ENCODE peak calls at places on chromosomes 5 and 9, in seven cellular contexts. One of them, this sample, is unnamed.
A peak's percentile ranks its signal among the peaks of the same experiment; 100 is the strongest.

GRCh38 chr9:89949116-89949515 is 344.3 kb downstream of the GADD45G start:
- DNase-seq in hepatocyte: no peak
- DNase-seq in astrocyte: no peak
- DNase-seq in MCF 10A: no peak
- DNase-seq in fibroblast of the aortic adventitia: no peak
- DNase-seq in neural crest cell: no peak
- DNase-seq in fibroblast of pulmonary artery: no peak
- DNase-seq in this sample: no peak

GRCh38 chr5:132561601-132562000 is 4.8 kb downstream of the RAD50 start:
- DNase-seq in hepatocyte: no peak
- DNase-seq in astrocyte: peak; percentile 9
- DNase-seq in MCF 10A: no peak
- DNase-seq in fibroblast of the aortic adventitia: no peak
- DNase-seq in neural crest cell: no peak
- DNase-seq in fibroblast of pulmonary artery: no peak
- DNase-seq in this sample: no peak

GRCh38 chr9:24464321-24464951 is 81.3 kb downstream of the IZUMO3 start:
- DNase-seq in hepatocyte: no peak
- DNase-seq in astrocyte: peak; percentile 59
- DNase-seq in MCF 10A: peak; percentile 63
- DNase-seq in fibroblast of the aortic adventitia: peak; percentile 55
- DNase-seq in neural crest cell: no peak
- DNase-seq in fibroblast of pulmonary artery: peak; percentile 69
- DNase-seq in this sample: no peak

GRCh38 chr5:79416499-79416898 is 97.4 kb downstream of the HOMER1 start:
- DNase-seq in hepatocyte: no peak
- DNase-seq in astrocyte: no peak
- DNase-seq in MCF 10A: no peak
- DNase-seq in fibroblast of the aortic adventitia: peak; percentile 10
- DNase-seq in neural crest cell: no peak
- DNase-seq in fibroblast of pulmonary artery: no peak
- DNase-seq in this sample: no peak

GRCh38 chr9:69104830-69105527 is 69.1 kb upstream of the TJP2 start:
- DNase-seq in hepatocyte: peak; percentile 88
- DNase-seq in astrocyte: no peak
- DNase-seq in MCF 10A: peak; percentile 73
- DNase-seq in fibroblast of the aortic adventitia: no peak
- DNase-seq in neural crest cell: no peak
- DNase-seq in fibroblast of pulmonary artery: no peak
- DNase-seq in this sample: no peak

GRCh38 chr9:80467632-80468031 is 895.9 kb downstream of the TLE4 start:
- DNase-seq in hepatocyte: no peak
- DNase-seq in astrocyte: peak; percentile 24
- DNase-seq in MCF 10A: peak; percentile 47
- DNase-seq in fibroblast of the aortic adventitia: peak; percentile 0
- DNase-seq in neural crest cell: no peak
- DNase-seq in fibroblast of pulmonary artery: peak; percentile 4
- DNase-seq in this sample: no peak

GRCh38 chr9:38068866-38069628 is at the start of gene SHB:
- DNase-seq in hepatocyte: peak; percentile 91
- DNase-seq in astrocyte: no peak
- DNase-seq in MCF 10A: peak; percentile 53
- DNase-seq in fibroblast of the aortic adventitia: peak; percentile 43
- DNase-seq in neural crest cell: peak; percentile 62
- DNase-seq in fibroblast of pulmonary artery: peak; percentile 53
- DNase-seq in this sample: no peak

GRCh38 chr9:84061613-84062205 is 81.1 kb downstream of the RMI1 start:
- DNase-seq in hepatocyte: no peak
- DNase-seq in astrocyte: no peak
- DNase-seq in MCF 10A: no peak
- DNase-seq in fibroblast of the aortic adventitia: no peak
- DNase-seq in neural crest cell: no peak
- DNase-seq in fibroblast of pulmonary artery: no peak
- DNase-seq in this sample: no peak

GRCh38 chr5:72000707-72001106 is 106.6 kb upstream of the MAP1B start:
- DNase-seq in hepatocyte: no peak
- DNase-seq in astrocyte: no peak
- DNase-seq in MCF 10A: no peak
- DNase-seq in fibroblast of the aortic adventitia: no peak
- DNase-seq in neural crest cell: no peak
- DNase-seq in fibroblast of pulmonary artery: no peak
- DNase-seq in this sample: no peak

GRCh38 chr9:34518110-34518616 is 4.6 kb downstream of the ENHO start:
- DNase-seq in hepatocyte: no peak
- DNase-seq in astrocyte: no peak
- DNase-seq in MCF 10A: no peak
- DNase-seq in fibroblast of the aortic adventitia: no peak
- DNase-seq in neural crest cell: no peak
- DNase-seq in fibroblast of pulmonary artery: no peak
- DNase-seq in this sample: peak; percentile 73

GRCh38 chr9:34518896-34519295 is 3.9 kb downstream of the ENHO start:
- DNase-seq in hepatocyte: no peak
- DNase-seq in astrocyte: no peak
- DNase-seq in MCF 10A: no peak
- DNase-seq in fibroblast of the aortic adventitia: no peak
- DNase-seq in neural crest cell: no peak
- DNase-seq in fibroblast of pulmonary artery: no peak
- DNase-seq in this sample: peak; percentile 21

GRCh38 chr9:34520505-34521385 is 2.0 kb downstream of the ENHO start:
- DNase-seq in hepatocyte: no peak
- DNase-seq in astrocyte: no peak
- DNase-seq in MCF 10A: no peak
- DNase-seq in fibroblast of the aortic adventitia: no peak
- DNase-seq in neural crest cell: no peak
- DNase-seq in fibroblast of pulmonary artery: no peak
- DNase-seq in this sample: peak; percentile 37

GRCh38 chr9:34520096-34520495 is 2.7 kb downstream of the ENHO start:
- DNase-seq in hepatocyte: no peak
- DNase-seq in astrocyte: no peak
- DNase-seq in MCF 10A: no peak
- DNase-seq in fibroblast of the aortic adventitia: no peak
- DNase-seq in neural crest cell: no peak
- DNase-seq in fibroblast of pulmonary artery: no peak
- DNase-seq in this sample: peak; percentile 42

GRCh38 chr9:34519321-34520020 is 3.3 kb downstream of the ENHO start:
- DNase-seq in hepatocyte: no peak
- DNase-seq in astrocyte: no peak
- DNase-seq in MCF 10A: no peak
- DNase-seq in fibroblast of the aortic adventitia: no peak
- DNase-seq in neural crest cell: no peak
- DNase-seq in fibroblast of pulmonary artery: no peak
- DNase-seq in this sample: peak; percentile 54
- TF ChIP-seq CTCF in hepatocyte: no peak
- TF ChIP-seq CTCF in astrocyte: no peak
- TF ChIP-seq CTCF in MCF 10A: no peak
- TF ChIP-seq CTCF in fibroblast of the aortic adventitia: no peak
- TF ChIP-seq CTCF in neural crest cell: no peak
- TF ChIP-seq CTCF in fibroblast of pulmonary artery: no peak
- TF ChIP-seq CTCF in this sample: no peak

GRCh38 chr9:115103746-115104477 is 14.0 kb downstream of the TNC start:
- DNase-seq in hepatocyte: no peak
- DNase-seq in astrocyte: peak; percentile 66
- DNase-seq in MCF 10A: no peak
- DNase-seq in fibroblast of the aortic adventitia: no peak
- DNase-seq in neural crest cell: no peak
- DNase-seq in fibroblast of pulmonary artery: no peak
- DNase-seq in this sample: no peak

GRCh38 chr9:115099891-115100290 is 18.1 kb downstream of the TNC start:
- DNase-seq in hepatocyte: no peak
- DNase-seq in astrocyte: no peak
- DNase-seq in MCF 10A: no peak
- DNase-seq in fibroblast of the aortic adventitia: no peak
- DNase-seq in neural crest cell: no peak
- DNase-seq in fibroblast of pulmonary artery: no peak
- DNase-seq in this sample: no peak

GRCh38 chr9:115093550-115093949 is 24.4 kb downstream of the TNC start:
- DNase-seq in hepatocyte: no peak
- DNase-seq in astrocyte: no peak
- DNase-seq in MCF 10A: no peak
- DNase-seq in fibroblast of the aortic adventitia: no peak
- DNase-seq in neural crest cell: no peak
- DNase-seq in fibroblast of pulmonary artery: no peak
- DNase-seq in this sample: no peak

DNA sequence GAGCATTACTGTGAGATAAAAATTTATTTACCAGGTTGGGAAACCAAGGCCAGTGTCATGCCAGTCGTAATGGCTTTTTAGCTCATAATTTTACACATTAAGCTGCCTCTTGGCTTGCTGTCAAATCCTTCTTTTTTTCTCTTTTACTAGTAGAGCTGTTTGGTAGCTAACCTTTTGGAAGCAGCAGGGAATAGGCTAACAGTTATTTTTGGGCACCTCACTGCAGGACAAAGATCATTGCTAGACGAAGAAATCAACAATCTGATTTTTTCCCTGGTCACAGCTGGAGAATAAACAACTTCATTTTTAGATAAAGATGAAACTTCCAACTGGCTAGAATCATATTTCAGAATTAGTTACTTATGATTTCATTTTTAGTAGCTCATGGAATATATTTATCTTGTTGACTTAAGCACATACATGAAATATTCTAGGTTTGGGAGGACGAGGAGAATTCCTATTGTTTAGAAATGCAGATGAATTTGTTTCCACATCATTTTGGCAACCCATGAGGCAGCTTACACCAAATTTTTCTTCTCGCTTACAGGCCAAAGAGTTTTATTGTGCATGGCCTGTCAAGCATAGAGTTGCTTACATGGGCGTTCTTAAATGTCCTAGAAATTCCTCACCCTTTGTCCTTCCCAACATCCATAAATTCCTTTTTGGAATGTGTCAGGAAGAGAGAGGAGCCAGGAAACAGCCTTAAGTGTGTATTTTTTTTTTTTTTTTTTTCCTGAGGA is 19.6 kb downstream of the TNC start:
- DNase-seq in hepatocyte: no peak
- DNase-seq in astrocyte: peak; percentile 64
- DNase-seq in MCF 10A: no peak
- DNase-seq in fibroblast of the aortic adventitia: peak; percentile 83
- DNase-seq in neural crest cell: no peak
- DNase-seq in fibroblast of pulmonary artery: no peak
- DNase-seq in this sample: no peak
- TF ChIP-seq CTCF in hepatocyte: no peak
- TF ChIP-seq CTCF in astrocyte: no peak
- TF ChIP-seq CTCF in MCF 10A: no peak
- TF ChIP-seq CTCF in fibroblast of the aortic adventitia: no peak
- TF ChIP-seq CTCF in neural crest cell: no peak
- TF ChIP-seq CTCF in fibroblast of pulmonary artery: no peak
- TF ChIP-seq CTCF in this sample: no peak

DNA sequence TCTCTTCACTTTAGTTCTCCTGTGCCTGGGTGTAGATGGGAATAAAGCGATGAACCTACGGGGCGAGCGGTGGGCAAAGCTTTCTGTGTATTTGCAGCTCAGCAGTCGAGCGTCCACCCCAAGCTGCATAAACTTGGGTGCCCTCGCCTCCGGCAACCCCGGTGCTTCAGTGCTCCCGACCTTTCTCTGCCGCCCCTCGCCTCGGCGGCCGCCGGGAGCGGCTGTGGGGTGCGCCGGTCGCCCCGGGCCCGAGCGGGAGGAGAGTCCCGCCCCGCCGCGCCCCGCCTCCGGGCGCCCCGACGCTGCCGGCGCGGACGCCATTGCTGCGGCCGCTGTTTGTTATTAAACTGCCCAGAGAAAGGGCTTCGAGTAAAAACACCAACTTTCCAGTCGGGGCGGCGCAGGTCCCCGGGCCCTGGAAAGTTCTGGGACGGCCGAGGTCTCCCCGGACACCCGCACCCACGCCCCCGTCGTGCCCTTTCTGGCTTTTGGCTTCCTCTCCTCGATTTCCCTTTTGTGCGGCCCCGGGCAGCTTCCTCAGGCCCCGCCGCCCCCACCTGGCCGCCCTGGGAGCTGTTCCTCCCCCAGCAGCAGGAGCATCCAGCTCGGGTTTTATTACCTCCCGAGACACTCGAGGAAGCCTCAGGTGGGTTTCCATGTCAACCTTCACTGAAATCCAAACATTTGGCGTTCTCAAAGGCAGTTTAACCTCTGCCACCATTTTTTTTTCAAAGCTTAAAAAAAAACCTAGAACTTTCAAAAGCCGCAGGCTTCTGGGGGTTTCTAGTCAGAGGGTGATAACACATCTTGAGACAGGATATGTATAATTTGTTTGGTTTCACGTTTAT is 334.3 kb downstream of the CWC27 start:
- DNase-seq in hepatocyte: peak; percentile 67
- DNase-seq in astrocyte: peak; percentile 62
- DNase-seq in MCF 10A: peak; percentile 42
- DNase-seq in fibroblast of the aortic adventitia: peak; percentile 30
- DNase-seq in neural crest cell: no peak
- DNase-seq in fibroblast of pulmonary artery: peak; percentile 63
- DNase-seq in this sample: no peak
- TF ChIP-seq CTCF in hepatocyte: no peak
- TF ChIP-seq CTCF in astrocyte: no peak
- TF ChIP-seq CTCF in MCF 10A: peak; percentile 9
- TF ChIP-seq CTCF in fibroblast of the aortic adventitia: peak; percentile 8
- TF ChIP-seq CTCF in neural crest cell: no peak
- TF ChIP-seq CTCF in fibroblast of pulmonary artery: no peak
- TF ChIP-seq CTCF in this sample: no peak

DNA sequence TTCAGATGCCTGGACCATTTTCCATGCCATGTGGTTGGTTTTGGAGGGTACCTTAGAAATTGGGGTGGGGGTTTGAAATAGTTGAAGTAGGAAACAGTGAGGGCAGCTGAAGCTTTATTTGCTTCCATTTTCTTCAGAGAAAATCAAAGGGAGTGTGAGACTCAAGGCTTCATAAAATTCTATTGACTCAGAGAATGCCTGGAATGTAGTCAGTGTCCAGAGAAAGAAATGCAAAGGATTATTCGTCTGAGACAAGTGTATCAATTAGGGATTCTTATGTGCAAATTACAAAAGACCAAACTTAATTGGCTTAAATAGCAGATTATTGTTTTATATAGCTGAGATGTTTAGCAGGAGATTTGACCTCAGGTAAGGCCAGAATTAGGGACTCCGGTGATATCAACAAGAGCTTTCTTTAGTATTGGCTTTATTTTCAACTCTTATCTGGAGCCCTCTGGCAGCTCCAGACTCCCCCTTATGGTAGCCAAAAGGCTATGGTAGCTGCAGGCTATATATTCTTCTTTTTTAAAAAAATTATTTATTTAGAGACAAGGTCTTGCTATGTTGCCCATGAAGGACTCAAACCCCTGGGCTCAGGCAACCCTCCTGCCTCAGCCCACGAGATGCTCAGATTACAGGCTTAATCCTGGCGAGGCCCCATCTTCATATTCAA is 38.9 kb downstream of the PTTG1 start:
- DNase-seq in hepatocyte: no peak
- DNase-seq in astrocyte: peak; percentile 23
- DNase-seq in MCF 10A: no peak
- DNase-seq in fibroblast of the aortic adventitia: peak; percentile 42
- DNase-seq in neural crest cell: no peak
- DNase-seq in fibroblast of pulmonary artery: no peak
- DNase-seq in this sample: no peak
- TF ChIP-seq CTCF in hepatocyte: no peak
- TF ChIP-seq CTCF in astrocyte: peak; percentile 22
- TF ChIP-seq CTCF in MCF 10A: no peak
- TF ChIP-seq CTCF in fibroblast of the aortic adventitia: peak; percentile 54
- TF ChIP-seq CTCF in neural crest cell: no peak
- TF ChIP-seq CTCF in fibroblast of pulmonary artery: peak; percentile 32
- TF ChIP-seq CTCF in this sample: peak; percentile 21